ENCODE peak calls at places on chromosomes 1 and 21, in seven cellular contexts. S, W, L, N, X, D and K are unnamed samples.
A peak's percentile ranks its signal among the peaks of the same experiment; 100 is the strongest.

GRCh38 chr1:170670751-170671628 is 7.1 kb downstream of the PRRX1 start:
- DNase-seq in S (peak; percentile 49), W (no peak), L (no peak), N (no peak), X (no peak), D (peak; percentile 56), K (peak; percentile 24)

GRCh38 chr21:28445081-28445830 is 547.4 kb downstream of the LTN1 start:
- DNase-seq in S (no peak), W (no peak), L (no peak), N (no peak), X (no peak), D (no peak), K (no peak)

GRCh38 chr1:55768345-55768952 is 553.3 kb upstream of the USP24 start:
- DNase-seq in S (no peak), W (no peak), L (no peak), N (no peak), X (no peak), D (no peak), K (no peak)

GRCh38 chr1:80066060-80066459 is 1059.5 kb upstream of the ADGRL4 start:
- DNase-seq in S (no peak), W (no peak), L (peak; percentile 74), N (no peak), X (no peak), D (no peak), K (no peak)

GRCh38 chr1:223683586-223684487 is 18.3 kb upstream of the CAPN8 start:
- DNase-seq in S (peak; percentile 63), W (peak; percentile 87), L (peak; percentile 84), N (peak; percentile 63), X (peak; percentile 54), D (peak; percentile 41), K (peak; percentile 68)

GRCh38 chr21:39863111-39863510 is 4.1 kb upstream of the PCP4 start:
- DNase-seq in S (no peak), W (peak; percentile 41), L (peak; percentile 90), N (no peak), X (no peak), D (no peak), K (no peak)

GRCh38 chr1:1079408-1080121 is 5.5 kb upstream of the RNF223 start:
- DNase-seq in S (no peak), W (peak; percentile 86), L (peak; percentile 46), N (peak; percentile 92), X (peak; percentile 36), D (no peak), K (no peak)

GRCh38 chr1:218350909-218351616 is 5.9 kb downstream of the TGFB2 start:
- DNase-seq in S (no peak), W (no peak), L (no peak), N (no peak), X (peak; percentile 78), D (no peak), K (no peak)

GRCh38 chr21:29302340-29302991 is 3.7 kb downstream of the BACH1 start:
- DNase-seq in S (no peak), W (peak; percentile 65), L (no peak), N (no peak), X (no peak), D (no peak), K (no peak)